ENCODE peak calls at places on chromosomes 4 and X, in eight cellular contexts. One of them, this sample, is unnamed.
A peak's percentile ranks its signal among the peaks of the same experiment; 100 is the strongest.

GRCh38 chr4:16868674-16869073 is 29.8 kb downstream of the LDB2 start:
- DNase-seq in H1: no peak
- DNase-seq in Karpas-422: no peak
- DNase-seq in uterus: no peak
- DNase-seq in CD8-positive, alpha-beta memory T cell: no peak
- DNase-seq in thyroid gland: no peak
- DNase-seq in CD8-positive, alpha-beta T cell: no peak
- DNase-seq in CD4-positive, alpha-beta T cell: no peak
- DNase-seq in this sample: no peak

GRCh38 chrX:136542281-136542680 is 10.3 kb downstream of the VGLL1 start:
- DNase-seq in H1: no peak
- DNase-seq in Karpas-422: no peak
- DNase-seq in uterus: no peak
- DNase-seq in CD8-positive, alpha-beta memory T cell: no peak
- DNase-seq in thyroid gland: no peak
- DNase-seq in CD8-positive, alpha-beta T cell: no peak
- DNase-seq in CD4-positive, alpha-beta T cell: no peak
- DNase-seq in this sample: no peak

GRCh38 chr4:165204462-165204830 is 2.9 kb upstream of the KLHL2 start:
- DNase-seq in H1: no peak
- DNase-seq in Karpas-422: no peak
- DNase-seq in uterus: no peak
- DNase-seq in CD8-positive, alpha-beta memory T cell: no peak
- DNase-seq in thyroid gland: no peak
- DNase-seq in CD8-positive, alpha-beta T cell: no peak
- DNase-seq in CD4-positive, alpha-beta T cell: no peak
- DNase-seq in this sample: no peak

GRCh38 chr4:53916431-53916889 is 147.9 kb downstream of the CHIC2 start:
- DNase-seq in H1: no peak
- DNase-seq in Karpas-422: no peak
- DNase-seq in uterus: no peak
- DNase-seq in CD8-positive, alpha-beta memory T cell: no peak
- DNase-seq in thyroid gland: no peak
- DNase-seq in CD8-positive, alpha-beta T cell: no peak
- DNase-seq in CD4-positive, alpha-beta T cell: no peak
- DNase-seq in this sample: no peak

GRCh38 chr4:121819216-121819980 is 4.3 kb downstream of the CCNA2 start:
- DNase-seq in H1: no peak
- DNase-seq in Karpas-422: no peak
- DNase-seq in uterus: no peak
- DNase-seq in CD8-positive, alpha-beta memory T cell: no peak
- DNase-seq in thyroid gland: no peak
- DNase-seq in CD8-positive, alpha-beta T cell: no peak
- DNase-seq in CD4-positive, alpha-beta T cell: no peak
- DNase-seq in this sample: no peak

GRCh38 chr4:118834960-118835895 is 698 bp downstream of the SEC24D start:
- DNase-seq in H1: no peak
- DNase-seq in Karpas-422: peak; percentile 86
- DNase-seq in uterus: peak; percentile 62
- DNase-seq in CD8-positive, alpha-beta memory T cell: peak; percentile 28
- DNase-seq in thyroid gland: peak; percentile 89
- DNase-seq in CD8-positive, alpha-beta T cell: peak; percentile 58
- DNase-seq in CD4-positive, alpha-beta T cell: no peak
- DNase-seq in this sample: peak; percentile 67

GRCh38 chrX:112058255-112058654 is 24.3 kb downstream of the TRPC5 start:
- DNase-seq in H1: no peak
- DNase-seq in Karpas-422: no peak
- DNase-seq in uterus: no peak
- DNase-seq in CD8-positive, alpha-beta memory T cell: no peak
- DNase-seq in thyroid gland: no peak
- DNase-seq in CD8-positive, alpha-beta T cell: no peak
- DNase-seq in CD4-positive, alpha-beta T cell: no peak
- DNase-seq in this sample: no peak

GRCh38 chrX:17375631-17376380 is 806 bp downstream of the NHS start:
- DNase-seq in H1: peak; percentile 53
- DNase-seq in Karpas-422: no peak
- DNase-seq in uterus: peak; percentile 25
- DNase-seq in CD8-positive, alpha-beta memory T cell: no peak
- DNase-seq in thyroid gland: peak; percentile 19
- DNase-seq in CD8-positive, alpha-beta T cell: no peak
- DNase-seq in CD4-positive, alpha-beta T cell: no peak
- DNase-seq in this sample: no peak

GRCh38 chr4:6989331-6989923 is 53.7 kb upstream of the TADA2B start:
- DNase-seq in H1: no peak
- DNase-seq in Karpas-422: no peak
- DNase-seq in uterus: no peak
- DNase-seq in CD8-positive, alpha-beta memory T cell: no peak
- DNase-seq in thyroid gland: no peak
- DNase-seq in CD8-positive, alpha-beta T cell: no peak
- DNase-seq in CD4-positive, alpha-beta T cell: no peak
- DNase-seq in this sample: peak; percentile 45

GRCh38 chrX:52979993-52980392 is 21.7 kb upstream of the FAM156A start:
- DNase-seq in H1: no peak
- DNase-seq in Karpas-422: no peak
- DNase-seq in uterus: no peak
- DNase-seq in CD8-positive, alpha-beta memory T cell: no peak
- DNase-seq in thyroid gland: no peak
- DNase-seq in CD8-positive, alpha-beta T cell: peak; percentile 23
- DNase-seq in CD4-positive, alpha-beta T cell: no peak
- DNase-seq in this sample: no peak

GRCh38 chr4:171308661-171309060 is 504.5 kb upstream of the GALNTL6 start:
- DNase-seq in H1: no peak
- DNase-seq in Karpas-422: no peak
- DNase-seq in uterus: no peak
- DNase-seq in CD8-positive, alpha-beta memory T cell: no peak
- DNase-seq in thyroid gland: no peak
- DNase-seq in CD8-positive, alpha-beta T cell: no peak
- DNase-seq in CD4-positive, alpha-beta T cell: no peak
- DNase-seq in this sample: no peak

GRCh38 chr4:150357829-150358228 is 224.1 kb upstream of the MAB21L2 start:
- DNase-seq in H1: no peak
- DNase-seq in Karpas-422: peak; percentile 40
- DNase-seq in uterus: no peak
- DNase-seq in CD8-positive, alpha-beta memory T cell: no peak
- DNase-seq in thyroid gland: no peak
- DNase-seq in CD8-positive, alpha-beta T cell: no peak
- DNase-seq in CD4-positive, alpha-beta T cell: no peak
- DNase-seq in this sample: no peak

GRCh38 chrX:16516473-16516872 is 133.5 kb upstream of the S100G start:
- DNase-seq in H1: no peak
- DNase-seq in Karpas-422: no peak
- DNase-seq in uterus: no peak
- DNase-seq in CD8-positive, alpha-beta memory T cell: no peak
- DNase-seq in thyroid gland: no peak
- DNase-seq in CD8-positive, alpha-beta T cell: no peak
- DNase-seq in CD4-positive, alpha-beta T cell: no peak
- DNase-seq in this sample: no peak

GRCh38 chr4:94813221-94813620 is 55.5 kb downstream of the BMPR1B start:
- DNase-seq in H1: no peak
- DNase-seq in Karpas-422: no peak
- DNase-seq in uterus: no peak
- DNase-seq in CD8-positive, alpha-beta memory T cell: no peak
- DNase-seq in thyroid gland: no peak
- DNase-seq in CD8-positive, alpha-beta T cell: no peak
- DNase-seq in CD4-positive, alpha-beta T cell: no peak
- DNase-seq in this sample: no peak

GRCh38 chr4:37279894-37280592 is 35.5 kb downstream of the NWD2 start:
- DNase-seq in H1: no peak
- DNase-seq in Karpas-422: no peak
- DNase-seq in uterus: no peak
- DNase-seq in CD8-positive, alpha-beta memory T cell: no peak
- DNase-seq in thyroid gland: no peak
- DNase-seq in CD8-positive, alpha-beta T cell: no peak
- DNase-seq in CD4-positive, alpha-beta T cell: no peak
- DNase-seq in this sample: no peak

GRCh38 chrX:70454441-70455365 is 10.1 kb downstream of the DLG3 start:
- DNase-seq in H1: peak; percentile 86
- DNase-seq in Karpas-422: peak; percentile 67
- DNase-seq in uterus: peak; percentile 75
- DNase-seq in CD8-positive, alpha-beta memory T cell: peak; percentile 71
- DNase-seq in thyroid gland: peak; percentile 96
- DNase-seq in CD8-positive, alpha-beta T cell: peak; percentile 69
- DNase-seq in CD4-positive, alpha-beta T cell: no peak
- DNase-seq in this sample: peak; percentile 81

GRCh38 chr4:185548587-185548986 is 13.3 kb upstream of the PDLIM3 start:
- DNase-seq in H1: no peak
- DNase-seq in Karpas-422: no peak
- DNase-seq in uterus: no peak
- DNase-seq in CD8-positive, alpha-beta memory T cell: no peak
- DNase-seq in thyroid gland: no peak
- DNase-seq in CD8-positive, alpha-beta T cell: no peak
- DNase-seq in CD4-positive, alpha-beta T cell: no peak
- DNase-seq in this sample: no peak

GRCh38 chr4:2141762-2142520 is 82.8 kb downstream of the NAT8L start:
- DNase-seq in H1: no peak
- DNase-seq in Karpas-422: no peak
- DNase-seq in uterus: no peak
- DNase-seq in CD8-positive, alpha-beta memory T cell: no peak
- DNase-seq in thyroid gland: peak; percentile 48
- DNase-seq in CD8-positive, alpha-beta T cell: no peak
- DNase-seq in CD4-positive, alpha-beta T cell: no peak
- DNase-seq in this sample: no peak

GRCh38 chr4:53908661-53909078 is 155.7 kb downstream of the CHIC2 start:
- DNase-seq in H1: no peak
- DNase-seq in Karpas-422: peak; percentile 84
- DNase-seq in uterus: no peak
- DNase-seq in CD8-positive, alpha-beta memory T cell: no peak
- DNase-seq in thyroid gland: peak; percentile 29
- DNase-seq in CD8-positive, alpha-beta T cell: no peak
- DNase-seq in CD4-positive, alpha-beta T cell: no peak
- DNase-seq in this sample: peak; percentile 46

GRCh38 chrX:129925305-129926092 is 19.5 kb downstream of the UTP14A start:
- DNase-seq in H1: peak; percentile 71
- DNase-seq in Karpas-422: peak; percentile 90
- DNase-seq in uterus: peak; percentile 68
- DNase-seq in CD8-positive, alpha-beta memory T cell: peak; percentile 55
- DNase-seq in thyroid gland: peak; percentile 65
- DNase-seq in CD8-positive, alpha-beta T cell: peak; percentile 81
- DNase-seq in CD4-positive, alpha-beta T cell: peak; percentile 62
- DNase-seq in this sample: peak; percentile 42

GRCh38 chrX:151754042-151754419 is 19.5 kb downstream of the CNGA2 start:
- DNase-seq in H1: peak; percentile 43
- DNase-seq in Karpas-422: no peak
- DNase-seq in uterus: peak; percentile 22
- DNase-seq in CD8-positive, alpha-beta memory T cell: no peak
- DNase-seq in thyroid gland: peak; percentile 69
- DNase-seq in CD8-positive, alpha-beta T cell: no peak
- DNase-seq in CD4-positive, alpha-beta T cell: no peak
- DNase-seq in this sample: peak; percentile 10

DNA sequence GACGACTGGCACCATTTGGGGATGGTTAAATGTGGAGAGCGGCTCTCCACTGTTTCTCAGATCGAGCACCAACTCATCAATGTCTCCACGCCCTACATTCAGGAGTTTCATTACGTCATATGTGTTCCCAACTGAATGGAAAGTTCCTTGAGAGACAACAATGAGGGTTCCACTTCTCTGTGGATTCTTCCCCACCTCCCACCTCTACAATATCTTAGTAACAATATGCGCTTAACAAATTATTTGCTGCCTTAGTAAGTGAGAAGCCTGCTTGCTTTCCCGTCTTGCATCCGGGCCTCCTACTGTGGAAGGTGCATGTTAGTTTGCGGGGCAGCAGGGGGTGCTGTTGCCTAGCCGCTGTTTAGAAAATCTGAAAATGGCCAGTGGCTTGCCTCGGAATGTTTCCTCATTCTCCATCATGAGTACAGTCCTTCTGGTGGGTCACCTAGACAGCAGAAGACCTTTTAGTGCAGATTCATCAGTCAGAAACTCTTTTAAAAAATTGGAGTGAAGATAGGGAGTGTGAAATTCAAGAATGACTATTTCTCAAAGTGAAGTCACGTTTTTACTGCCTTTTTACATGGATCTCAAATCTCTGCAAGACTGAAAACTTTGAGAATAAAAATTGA is 55.7 kb downstream of the PHOX2B start:
- DNase-seq in H1: peak; percentile 72
- DNase-seq in Karpas-422: peak; percentile 86
- DNase-seq in uterus: peak; percentile 16
- DNase-seq in CD8-positive, alpha-beta memory T cell: peak; percentile 1
- DNase-seq in thyroid gland: peak; percentile 12
- DNase-seq in CD8-positive, alpha-beta T cell: no peak
- DNase-seq in CD4-positive, alpha-beta T cell: no peak
- DNase-seq in this sample: peak; percentile 10
- H3K27ac ChIP-seq in H1: no peak overlapping the region
- H3K27ac ChIP-seq in Karpas-422: no peak overlapping the region
- H3K27ac ChIP-seq in uterus: no peak overlapping the region
- H3K27ac ChIP-seq in CD8-positive, alpha-beta memory T cell: no peak overlapping the region
- H3K27ac ChIP-seq in thyroid gland: no peak overlapping the region
- H3K27ac ChIP-seq in CD8-positive, alpha-beta T cell: no peak overlapping the region
- H3K27ac ChIP-seq in CD4-positive, alpha-beta T cell: no peak overlapping the region
- H3K27ac ChIP-seq in this sample: no peak overlapping the region

DNA sequence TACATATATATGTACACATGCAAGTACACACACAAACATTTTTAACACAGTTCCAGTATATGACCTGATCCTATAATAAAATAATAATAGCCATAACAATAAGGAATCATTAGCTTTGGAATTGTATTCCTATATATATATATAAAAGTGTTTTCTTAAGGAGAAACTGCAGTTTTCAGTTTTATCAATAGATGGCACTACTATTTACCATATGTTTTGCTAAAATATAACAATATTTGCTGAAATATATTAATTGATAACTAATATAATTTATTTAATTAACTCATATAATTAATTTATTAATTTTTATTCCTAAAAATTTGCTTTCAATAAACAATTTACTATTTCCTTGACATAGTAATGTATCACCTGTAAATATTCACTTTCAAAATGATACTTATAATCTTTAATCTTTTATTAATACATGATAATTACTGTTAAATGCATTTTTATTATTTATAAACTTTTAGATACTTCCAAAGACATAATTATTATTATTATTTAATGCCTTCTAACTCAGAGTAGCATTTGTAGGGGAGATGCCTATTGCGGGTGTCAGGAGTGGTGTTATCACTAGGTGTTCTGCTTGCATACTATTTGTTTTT is 599.5 kb downstream of the FSTL5 start:
- DNase-seq in H1: no peak
- DNase-seq in Karpas-422: peak; percentile 57
- DNase-seq in uterus: no peak
- DNase-seq in CD8-positive, alpha-beta memory T cell: no peak
- DNase-seq in thyroid gland: no peak
- DNase-seq in CD8-positive, alpha-beta T cell: no peak
- DNase-seq in CD4-positive, alpha-beta T cell: no peak
- DNase-seq in this sample: no peak
- H3K27ac ChIP-seq in H1: no peak overlapping the region
- H3K27ac ChIP-seq in Karpas-422: no peak overlapping the region
- H3K27ac ChIP-seq in uterus: no peak overlapping the region
- H3K27ac ChIP-seq in CD8-positive, alpha-beta memory T cell: no peak overlapping the region
- H3K27ac ChIP-seq in thyroid gland: no peak overlapping the region
- H3K27ac ChIP-seq in CD8-positive, alpha-beta T cell: no peak overlapping the region
- H3K27ac ChIP-seq in CD4-positive, alpha-beta T cell: no peak overlapping the region
- H3K27ac ChIP-seq in this sample: no peak overlapping the region

GRCh38 chrX:1551959-1552546 is 15.1 kb upstream of the P2RY8 start:
- DNase-seq in H1: no peak
- DNase-seq in Karpas-422: no peak
- DNase-seq in uterus: no peak
- DNase-seq in CD8-positive, alpha-beta memory T cell: no peak
- DNase-seq in thyroid gland: no peak
- DNase-seq in CD8-positive, alpha-beta T cell: no peak
- DNase-seq in CD4-positive, alpha-beta T cell: no peak
- DNase-seq in this sample: no peak
- H3K27ac ChIP-seq in H1: no peak overlapping the region
- H3K27ac ChIP-seq in Karpas-422: no peak overlapping the region
- H3K27ac ChIP-seq in uterus: no peak overlapping the region
- H3K27ac ChIP-seq in CD8-positive, alpha-beta memory T cell: no peak overlapping the region
- H3K27ac ChIP-seq in thyroid gland: no peak overlapping the region
- H3K27ac ChIP-seq in CD8-positive, alpha-beta T cell: peak overlapping the region; percentile 29
- H3K27ac ChIP-seq in CD4-positive, alpha-beta T cell: no peak overlapping the region
- H3K27ac ChIP-seq in this sample: no peak overlapping the region

GRCh38 chr4:152778656-152779512 is 646 bp downstream of the TIGD4 start:
- DNase-seq in H1: no peak
- DNase-seq in Karpas-422: peak; percentile 78
- DNase-seq in uterus: no peak
- DNase-seq in CD8-positive, alpha-beta memory T cell: peak; percentile 24
- DNase-seq in thyroid gland: peak; percentile 24
- DNase-seq in CD8-positive, alpha-beta T cell: peak; percentile 53
- DNase-seq in CD4-positive, alpha-beta T cell: peak; percentile 4
- DNase-seq in this sample: peak; percentile 11
- H3K27ac ChIP-seq in H1: peak overlapping the region; percentile 83
- H3K27ac ChIP-seq in Karpas-422: peak overlapping the region; percentile 10
- H3K27ac ChIP-seq in uterus: peak overlapping the region; percentile 88
- H3K27ac ChIP-seq in CD8-positive, alpha-beta memory T cell: peak overlapping the region; percentile 84
- H3K27ac ChIP-seq in thyroid gland: peak overlapping the region; percentile 87
- H3K27ac ChIP-seq in CD8-positive, alpha-beta T cell: peak overlapping the region; percentile 77
- H3K27ac ChIP-seq in CD4-positive, alpha-beta T cell: peak overlapping the region; percentile 79
- H3K27ac ChIP-seq in this sample: peak overlapping the region; percentile 95